ENCODE peak calls at places on chromosomes 6 and 20, in seven cellular contexts. V, W, N, L, J, K and O are unnamed samples.

GRCh38 chr6:80338201-80338836 is 231.8 kb downstream of the BCKDHB start:
- DNase-seq in V (peak; percentile 26), W (peak; percentile 49), N (peak; percentile 61), L (peak; percentile 34), J (peak; percentile 52), K (peak; percentile 63), O (no peak)

GRCh38 chr6:170080169-170080827 is 210.6 kb downstream of the DLL1 start:
- DNase-seq in V (peak; percentile 6), W (no peak), N (no peak), L (no peak), J (no peak), K (no peak), O (no peak)

GRCh38 chr6:499617-500016 is 108.1 kb downstream of the IRF4 start:
- DNase-seq in V (no peak), W (no peak), N (no peak), L (no peak), J (no peak), K (peak; percentile 18), O (no peak)

GRCh38 chr6:6851059-6851658 is 256.6 kb upstream of the RREB1 start:
- DNase-seq in V (no peak), W (no peak), N (no peak), L (peak; percentile 49), J (peak; percentile 26), K (peak; percentile 95), O (peak; percentile 95)

GRCh38 chr20:62120990-62121775 is 1.1 kb upstream of the LSM14B start:
- DNase-seq in V (no peak), W (peak; percentile 21), N (no peak), L (peak; percentile 27), J (no peak), K (peak; percentile 72), O (no peak)

GRCh38 chr6:43231053-43231452 is 1.8 kb upstream of the DNPH1 start:
- DNase-seq in V (no peak), W (no peak), N (no peak), L (no peak), J (no peak), K (no peak), O (no peak)

GRCh38 chr6:36845233-36845632 is 6.0 kb upstream of the CPNE5 start:
- DNase-seq in V (no peak), W (no peak), N (no peak), L (no peak), J (no peak), K (no peak), O (no peak)

GRCh38 chr6:162706236-162706635 is 21.3 kb downstream of the PRKN start:
- DNase-seq in V (peak; percentile 71), W (no peak), N (no peak), L (no peak), J (peak; percentile 91), K (peak; percentile 6), O (no peak)

GRCh38 chr6:123610779-123611178 is 26.0 kb downstream of the TRDN start:
- DNase-seq in V (no peak), W (no peak), N (no peak), L (no peak), J (no peak), K (no peak), O (no peak)

GRCh38 chr20:16803965-16804792 is 56.0 kb downstream of the OTOR start:
- DNase-seq in V (no peak), W (no peak), N (no peak), L (peak; percentile 21), J (peak; percentile 66), K (peak; percentile 71), O (peak; percentile 41)

GRCh38 chr20:8865636-8866035 is 203.3 kb upstream of the PLCB4 start:
- DNase-seq in V (no peak), W (no peak), N (no peak), L (no peak), J (no peak), K (no peak), O (no peak)

GRCh38 chr6:157148391-157149323 is 174.7 kb downstream of the TMEM242 start:
- DNase-seq in V (peak; percentile 39), W (no peak), N (no peak), L (peak; percentile 75), J (peak; percentile 84), K (peak; percentile 97), O (peak; percentile 99)